ENCODE peak calls at places on chromosome 19, in four cellular contexts. M is sigmoid colon, N is bronchial epithelial cell, B is BJ. H is an unnamed sample.

GRCh38 chr19:55255618-55256423 is 3.0 kb downstream of the PPP6R1 start:
- DNase-seq in M (no peak), N (peak; percentile 63), B (no peak), H (no peak)

GRCh38 chr19:49432141-49433073 is 7.2 kb downstream of the GFY start:
- DNase-seq in M (no peak), N (no peak), B (no peak), H (no peak)

GRCh38 chr19:35907377-35907745 is 734 bp downstream of the TYROBP start:
- DNase-seq in M (no peak), N (no peak), B (no peak), H (no peak)

GRCh38 chr19:11345122-11345752 is 831 bp downstream of the TMEM205 start:
- DNase-seq in M (no peak), N (peak; percentile 22), B (no peak), H (no peak)

GRCh38 chr19:42440357-42441046 is 2.2 kb downstream of the CXCL17 start:
- DNase-seq in M (peak; percentile 80), N (peak; percentile 57), B (no peak), H (no peak)

GRCh38 chr19:3586124-3586626 is 897 bp downstream of the GIPC3 start:
- DNase-seq in M (no peak), N (no peak), B (no peak), H (no peak)

GRCh38 chr19:4007021-4007835 is at the start of gene PIAS4:
- DNase-seq in M (peak; percentile 97), N (peak; percentile 78), B (peak; percentile 67), H (peak; percentile 82)

GRCh38 chr19:13611596-13611995 is 105.3 kb upstream of the CACNA1A start:
- DNase-seq in M (no peak), N (no peak), B (no peak), H (no peak)

GRCh38 chr19:2240881-2241760 is 4.5 kb downstream of the SF3A2 start:
- DNase-seq in M (no peak), N (no peak), B (no peak), H (no peak)

GRCh38 chr19:2610637-2611482 is 91.6 kb downstream of the GNG7 start:
- DNase-seq in M (peak; percentile 96), N (peak; percentile 73), B (peak; percentile 60), H (peak; percentile 78)

GRCh38 chr19:48342841-48343540 is 17.6 kb downstream of the EMP3 start:
- DNase-seq in M (no peak), N (peak; percentile 57), B (no peak), H (no peak)

GRCh38 chr19:27844261-27844660 is 1368.7 kb downstream of the UQCRFS1 start:
- DNase-seq in M (no peak), N (no peak), B (no peak), H (no peak)

GRCh38 chr19:50819636-50820035 is 4.0 kb downstream of the KLK1 start:
- DNase-seq in M (no peak), N (no peak), B (no peak), H (no peak)

GRCh38 chr19:48879025-48879572 is 6.9 kb downstream of the PPP1R15A start:
- DNase-seq in M (no peak), N (no peak), B (no peak), H (no peak)

GRCh38 chr19:55441692-55442321 is 1.3 kb downstream of the SHISA7 start:
- DNase-seq in M (no peak), N (no peak), B (no peak), H (no peak)

GRCh38 chr19:7637374-7638256 is 705 bp downstream of the STXBP2 start:
- DNase-seq in M (no peak), N (no peak), B (no peak), H (no peak)

GRCh38 chr19:35414442-35414841 is 33.6 kb upstream of the FFAR2 start:
- DNase-seq in M (no peak), N (no peak), B (no peak), H (no peak)

DNA sequence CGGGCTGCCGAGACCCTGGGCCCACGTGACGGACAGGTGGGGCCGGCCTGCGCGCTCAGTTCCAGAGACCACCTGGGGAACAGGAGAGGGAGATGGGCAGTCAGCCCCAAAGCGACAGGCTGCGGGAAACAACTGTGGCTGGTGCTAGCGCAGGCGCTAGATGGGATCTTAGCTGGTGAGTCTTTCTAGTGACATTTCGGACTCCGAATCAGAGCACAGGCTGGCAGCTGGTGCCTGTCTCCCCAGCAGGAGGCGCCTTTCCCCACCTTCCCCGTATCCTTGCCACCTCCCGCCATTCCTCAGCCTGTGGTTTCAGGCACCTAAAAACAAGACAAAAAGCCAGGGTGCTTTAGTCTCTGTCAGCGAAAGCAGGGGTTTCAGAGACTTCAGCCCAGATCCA is 19.4 kb upstream of the RANBP3 start:
- DNase-seq in M (no peak), N (no peak), B (no peak), H (no peak)
- TF ChIP-seq CTCF in M (no peak), N (no peak), B (no peak), H (peak; percentile 3)

GRCh38 chr19:46847528-46847927 is 3.1 kb downstream of the AP2S1 start:
- DNase-seq in M (peak; percentile 76), N (no peak), B (no peak), H (no peak)

GRCh38 chr19:46849610-46850009 is 1.0 kb downstream of the AP2S1 start:
- DNase-seq in M (peak; percentile 60), N (no peak), B (no peak), H (no peak)

GRCh38 chr19:46852830-46853229 is 2.2 kb upstream of the AP2S1 start:
- DNase-seq in M (no peak), N (no peak), B (no peak), H (no peak)

GRCh38 chr19:46848389-46848788 is 2.3 kb downstream of the AP2S1 start:
- DNase-seq in M (peak; percentile 6), N (no peak), B (no peak), H (no peak)

GRCh38 chr19:46850228-46851203 is at the start of gene AP2S1:
- DNase-seq in M (peak; percentile 98), N (peak; percentile 99), B (peak; percentile 98), H (peak; percentile 96)
- TF ChIP-seq CTCF in M (no peak), N (no peak), B (no peak), H (no peak)

GRCh38 chr19:15846923-15847322 is 31.5 kb upstream of the OR10H1 start:
- DNase-seq in M (no peak), N (no peak), B (no peak), H (no peak)

GRCh38 chr19:15836595-15837398 is 21.3 kb upstream of the OR10H1 start:
- DNase-seq in M (peak; percentile 99), N (peak; percentile 85), B (peak; percentile 74), H (peak; percentile 85)

GRCh38 chr19:15840833-15841232 is 25.4 kb upstream of the OR10H1 start:
- DNase-seq in M (no peak), N (no peak), B (no peak), H (no peak)

GRCh38 chr19:15843186-15843585 is 27.7 kb upstream of the OR10H1 start:
- DNase-seq in M (no peak), N (no peak), B (no peak), H (no peak)

GRCh38 chr19:15841875-15842569 is 26.6 kb upstream of the OR10H1 start:
- DNase-seq in M (no peak), N (no peak), B (no peak), H (no peak)
- TF ChIP-seq CTCF in M (no peak), N (peak; percentile 16), B (no peak), H (no peak)

GRCh38 chr19:17580470-17581000 is 25.1 kb downstream of the COLGALT1 start:
- DNase-seq in M (no peak), N (no peak), B (no peak), H (no peak)
- TF ChIP-seq CTCF in M (no peak), N (peak; percentile 8), B (no peak), H (no peak)

GRCh38 chr19:57947419-57948134 is at the start of gene ZNF256:
- DNase-seq in M (peak; percentile 97), N (peak; percentile 86), B (peak; percentile 70), H (peak; percentile 77)
- TF ChIP-seq CTCF in M (peak; percentile 56), N (peak; percentile 78), B (peak; percentile 66), H (peak; percentile 56)

GRCh38 chr19:44855606-44856005 is 9.5 kb downstream of the NECTIN2 start:
- DNase-seq in M (no peak), N (no peak), B (no peak), H (no peak)
- TF ChIP-seq CTCF in M (no peak), N (no peak), B (no peak), H (no peak)

DNA sequence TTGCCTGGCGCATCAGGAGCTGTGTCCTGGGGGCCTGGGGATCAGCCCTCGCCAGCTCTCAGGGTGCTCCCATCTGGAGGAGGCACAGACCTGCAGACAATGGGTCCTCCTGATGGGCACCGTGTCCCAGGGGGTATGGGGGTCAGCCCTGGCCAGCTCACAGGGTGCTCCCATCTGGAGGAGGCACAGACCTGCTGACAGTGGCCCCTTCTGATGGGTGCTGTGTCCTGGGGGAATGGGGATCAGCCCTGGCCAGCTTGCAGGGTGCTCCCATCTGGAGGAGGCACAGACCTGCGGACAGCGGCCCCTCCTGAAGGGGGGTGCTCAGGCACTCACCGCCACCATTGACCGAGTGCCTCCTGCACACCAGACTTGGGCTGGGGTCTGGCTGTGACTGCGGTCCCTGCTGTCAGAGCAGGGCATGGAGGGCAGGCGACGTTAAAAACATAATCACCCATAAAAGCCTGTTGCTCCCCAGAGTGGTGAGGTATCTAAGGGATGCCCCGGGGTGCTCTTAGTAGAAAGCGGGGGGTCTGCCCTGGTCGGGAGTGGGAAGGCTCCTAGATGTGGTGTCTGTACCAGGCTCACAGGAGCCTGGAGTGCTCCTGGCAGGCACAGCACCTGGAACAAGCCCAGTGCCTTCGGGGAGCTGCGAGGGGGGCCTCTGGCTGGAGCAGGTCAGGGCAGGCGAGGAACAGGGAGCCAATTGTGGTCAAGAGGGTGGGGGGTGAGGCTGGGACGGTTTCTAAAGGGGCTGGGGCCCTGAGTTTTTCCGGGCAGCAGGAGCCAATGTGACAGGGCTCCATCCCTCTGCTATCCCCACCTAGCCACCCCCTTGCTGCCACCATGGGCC is 120.5 kb downstream of the URI1 start:
- DNase-seq in M (no peak), N (no peak), B (no peak), H (no peak)
- TF ChIP-seq CTCF in M (no peak), N (no peak), B (no peak), H (no peak)

GRCh38 chr19:16100524-16100923 is 11.2 kb upstream of the RAB8A start:
- DNase-seq in M (no peak), N (no peak), B (no peak), H (no peak)
- TF ChIP-seq CTCF in M (no peak), N (no peak), B (no peak), H (no peak)